ENCODE peak calls at places on chromosomes 11 and 22, in six cellular contexts. Z is stimulated activated CD4-positive, alpha-beta T cell treated with anti-CD3 and anti-CD28 coated beads, Interleukin-1b, Interleukin-23, amount 100 ng/mL, for 48 hours; Q is COR-L47; W is stimulated activated CD8-positive, alpha-beta memory T cell treated with anti-CD3 and anti-CD28 coated beads, Interleukin-7, amount 100 ng/mL, for 24 hours; Y is activated CD4-positive, alpha-beta T cell treated with anti-CD3 and anti-CD28 coated beads, Interleukin-2, amount 50 U/mL, for 48 hours; T is neural crest cell. U is an unnamed sample.

GRCh38 chr11:72712168-72712721 is 38.0 kb upstream of the PDE2A start:
- DNase-seq in Z (no peak), Q (no peak), W (no peak), Y (no peak), T (no peak), U (peak; percentile 61)

GRCh38 chr22:21755855-21756284 is 20.3 kb upstream of the YPEL1 start:
- DNase-seq in Z (no peak), Q (no peak), W (no peak), Y (peak; percentile 24), T (no peak), U (no peak)

GRCh38 chr11:68948496-68948895 is 32.3 kb downstream of the MRGPRD start:
- DNase-seq in Z (no peak), Q (no peak), W (no peak), Y (no peak), T (no peak), U (no peak)

GRCh38 chr11:6395470-6396060 is 5.3 kb downstream of the SMPD1 start:
- DNase-seq in Z (no peak), Q (no peak), W (no peak), Y (no peak), T (no peak), U (no peak)

GRCh38 chr11:83006877-83007330 is 64.8 kb downstream of the RAB30 start:
- DNase-seq in Z (peak; percentile 40), Q (peak; percentile 8), W (no peak), Y (peak; percentile 46), T (no peak), U (no peak)

GRCh38 chr11:116895053-116895757 is 57.8 kb upstream of the APOA1 start:
- DNase-seq in Z (no peak), Q (no peak), W (no peak), Y (no peak), T (peak; percentile 21), U (no peak)

GRCh38 chr22:43826142-43827093 is 14.3 kb upstream of the EFCAB6 start:
- DNase-seq in Z (no peak), Q (peak; percentile 61), W (no peak), Y (no peak), T (no peak), U (no peak)

GRCh38 chr22:39738746-39739145 is 154.8 kb downstream of the ENTHD1 start:
- DNase-seq in Z (no peak), Q (no peak), W (no peak), Y (no peak), T (no peak), U (no peak)

GRCh38 chr11:112805658-112806057 is 155.6 kb upstream of the NCAM1 start:
- DNase-seq in Z (no peak), Q (peak; percentile 78), W (no peak), Y (no peak), T (no peak), U (no peak)

GRCh38 chr22:28116261-28116673 is 197.2 kb upstream of the PITPNB start:
- DNase-seq in Z (no peak), Q (no peak), W (no peak), Y (no peak), T (no peak), U (no peak)

GRCh38 chr22:20463324-20464095 is 25.9 kb upstream of the SCARF2 start:
- DNase-seq in Z (no peak), Q (no peak), W (no peak), Y (peak; percentile 18), T (no peak), U (no peak)

GRCh38 chr22:37569009-37569920 is 9.0 kb downstream of the CDC42EP1 start:
- DNase-seq in Z (no peak), Q (no peak), W (no peak), Y (no peak), T (no peak), U (peak; percentile 71)

GRCh38 chr11:133082851-133083488 is 449.3 kb downstream of the OPCML start:
- DNase-seq in Z (peak; percentile 69), Q (peak; percentile 44), W (peak; percentile 41), Y (peak; percentile 65), T (peak; percentile 86), U (peak; percentile 51)

GRCh38 chr11:77082838-77083552 is 16.2 kb downstream of the CAPN5 start:
- DNase-seq in Z (peak; percentile 58), Q (no peak), W (no peak), Y (peak; percentile 54), T (no peak), U (no peak)

GRCh38 chr11:76763573-76764348 is 19.4 kb upstream of the TSKU start:
- DNase-seq in Z (no peak), Q (no peak), W (no peak), Y (no peak), T (no peak), U (no peak)

GRCh38 chr11:15770798-15771414 is 585.4 kb downstream of the SOX6 start:
- DNase-seq in Z (peak; percentile 12), Q (peak; percentile 19), W (no peak), Y (peak; percentile 51), T (peak; percentile 38), U (no peak)

GRCh38 chr11:35526370-35526792 is 965 bp upstream of the PAMR1 start:
- DNase-seq in Z (no peak), Q (no peak), W (no peak), Y (no peak), T (no peak), U (no peak)

GRCh38 chr11:45853616-45854219 is 6.4 kb downstream of the CRY2 start:
- DNase-seq in Z (no peak), Q (no peak), W (no peak), Y (no peak), T (no peak), U (no peak)

U was measured in lung.